ENCODE peak calls at places on chromosome 6, in four cellular contexts. K, G, H and S are unnamed samples.

GRCh38 chr6:75824160-75824559 is 75.1 kb downstream of the MYO6 start:
- DNase-seq in K (no peak), G (no peak), H (no peak), S (no peak)

GRCh38 chr6:150417247-150417646 is 48.4 kb downstream of the IYD start:
- DNase-seq in K (no peak), G (no peak), H (no peak), S (no peak)

GRCh38 chr6:35496851-35497570 is at the start of gene TEAD3:
- DNase-seq in K (peak; percentile 69), G (peak; percentile 44), H (no peak), S (peak; percentile 96)

GRCh38 chr6:56661298-56661697 is 18.6 kb upstream of the DST start:
- DNase-seq in K (no peak), G (no peak), H (no peak), S (no peak)

GRCh38 chr6:5054427-5054873 is 30.7 kb upstream of the PPP1R3G start:
- DNase-seq in K (no peak), G (no peak), H (no peak), S (no peak)

GRCh38 chr6:87731818-87732661 is 30.0 kb upstream of the AKIRIN2 start:
- DNase-seq in K (peak; percentile 96), G (peak; percentile 98), H (no peak), S (peak; percentile 68)

GRCh38 chr6:4973972-4974885 is 29.6 kb downstream of the RPP40 start:
- DNase-seq in K (no peak), G (peak; percentile 7), H (no peak), S (no peak)

GRCh38 chr6:37429352-37429750 is 3.7 kb upstream of the CMTR1 start:
- DNase-seq in K (no peak), G (no peak), H (peak; percentile 25), S (no peak)

GRCh38 chr6:373031-373430 is 18.5 kb upstream of the IRF4 start:
- DNase-seq in K (no peak), G (no peak), H (no peak), S (no peak)

GRCh38 chr6:83812595-83812994 is 40.6 kb upstream of the RIPPLY2 start:
- DNase-seq in K (no peak), G (no peak), H (no peak), S (no peak)

GRCh38 chr6:139852484-139853140 is 478.2 kb upstream of the CITED2 start:
- DNase-seq in K (no peak), G (no peak), H (no peak), S (no peak)

GRCh38 chr6:34746104-34746846 is 11.0 kb upstream of the SNRPC start:
- DNase-seq in K (no peak), G (no peak), H (no peak), S (no peak)

GRCh38 chr6:81895511-81896185 is 143.2 kb upstream of the TENT5A start:
- DNase-seq in K (no peak), G (no peak), H (no peak), S (no peak)

GRCh38 chr6:64146094-64146493 is 510.5 kb downstream of the PHF3 start:
- DNase-seq in K (no peak), G (no peak), H (no peak), S (no peak)

GRCh38 chr6:134928151-134928917 is 21.6 kb downstream of the ALDH8A1 start:
- DNase-seq in K (no peak), G (no peak), H (no peak), S (no peak)

GRCh38 chr6:43951756-43952675 is 175.2 kb downstream of the MRPL14 start:
- DNase-seq in K (no peak), G (peak; percentile 72), H (no peak), S (no peak)

GRCh38 chr6:72761767-72762166 is 139.9 kb downstream of the KCNQ5 start:
- DNase-seq in K (no peak), G (no peak), H (no peak), S (no peak)

GRCh38 chr6:56947931-56948330 is 7.0 kb upstream of the BEND6 start:
- DNase-seq in K (no peak), G (no peak), H (no peak), S (no peak)

GRCh38 chr6:52576392-52577021 is 353 bp downstream of the TRAM2 start:
- DNase-seq in K (peak; percentile 54), G (peak; percentile 71), H (peak; percentile 62), S (peak; percentile 82)

GRCh38 chr6:132623446-132623845 is 629 bp downstream of the TAAR2 start:
- DNase-seq in K (no peak), G (no peak), H (no peak), S (no peak)

GRCh38 chr6:71367763-71368162 is 79.2 kb downstream of the OGFRL1 start:
- DNase-seq in K (no peak), G (no peak), H (no peak), S (no peak)

GRCh38 chr6:31622678-31623077 is 2.2 kb downstream of the PRRC2A start:
- DNase-seq in K (peak; percentile 71), G (no peak), H (no peak), S (no peak)

GRCh38 chr6:30154709-30155521 is 6.1 kb downstream of the TRIM10 start:
- DNase-seq in K (no peak), G (peak; percentile 29), H (no peak), S (no peak)

GRCh38 chr6:33175436-33176069 is 16.7 kb downstream of the COL11A2 start:
- DNase-seq in K (no peak), G (no peak), H (no peak), S (no peak)

GRCh38 chr6:35036828-35037095 is 104.4 kb downstream of the TCP11 start:
- DNase-seq in K (no peak), G (no peak), H (no peak), S (no peak)

GRCh38 chr6:119243657-119244056 is 105.9 kb downstream of the MAN1A1 start:
- DNase-seq in K (no peak), G (no peak), H (no peak), S (no peak)

GRCh38 chr6:33746036-33746600 is 587 bp downstream of the IP6K3 start:
- DNase-seq in K (no peak), G (no peak), H (no peak), S (no peak)

GRCh38 chr6:21115111-21115510 is 478.4 kb upstream of the SOX4 start:
- DNase-seq in K (no peak), G (peak; percentile 20), H (no peak), S (no peak)

GRCh38 chr6:130849501-130850039 is 22.4 kb downstream of the SMLR1 start:
- DNase-seq in K (no peak), G (no peak), H (no peak), S (no peak)

GRCh38 chr6:46367365-46367764 is 123.9 kb downstream of the RCAN2 start:
- DNase-seq in K (no peak), G (no peak), H (no peak), S (no peak)

GRCh38 chr6:45433533-45434400 is 56.0 kb upstream of the SUPT3H start:
- DNase-seq in K (no peak), G (no peak), H (no peak), S (no peak)

GRCh38 chr6:170087946-170088348 is 202.9 kb downstream of the DLL1 start:
- DNase-seq in K (peak; percentile 35), G (peak; percentile 32), H (no peak), S (peak; percentile 89)

GRCh38 chr6:113187671-113188070 is 669.5 kb upstream of the MARCKS start:
- DNase-seq in K (no peak), G (no peak), H (no peak), S (no peak)

GRCh38 chr6:48747040-48747439 is 636.0 kb upstream of the PTCHD4 start:
- DNase-seq in K (no peak), G (no peak), H (no peak), S (no peak)

GRCh38 chr6:101728388-101728787 is 334.9 kb downstream of the GRIK2 start:
- DNase-seq in K (no peak), G (no peak), H (no peak), S (no peak)
- TF ChIP-seq CTCF in K (no peak), G (no peak), H (no peak), S (no peak)

GRCh38 chr6:100663219-100663863 is 198.6 kb upstream of the SIM1 start:
- DNase-seq in K (no peak), G (no peak), H (no peak), S (no peak)
- TF ChIP-seq CTCF in K (no peak), G (no peak), H (no peak), S (no peak)

DNA sequence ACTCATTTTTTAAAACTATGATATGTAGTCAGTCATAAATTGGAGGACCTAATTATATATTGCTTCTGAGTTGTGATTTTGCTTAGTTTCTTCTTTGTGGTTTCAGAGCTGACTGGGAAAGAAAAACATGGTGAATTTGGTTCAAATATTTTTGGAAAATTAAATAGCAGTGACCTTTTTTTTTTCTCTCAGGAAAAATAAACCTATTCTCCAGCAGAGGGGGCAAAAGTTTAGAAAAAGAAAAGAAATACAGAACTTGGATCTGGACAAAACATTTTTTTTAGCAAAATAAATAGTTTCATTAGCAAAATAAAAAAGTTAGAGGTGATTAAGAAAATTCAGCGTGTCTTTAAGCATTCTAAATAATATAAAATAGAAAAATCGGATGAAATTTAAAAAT is 10.2 kb downstream of the COL10A1 start:
- DNase-seq in K (no peak), G (no peak), H (no peak), S (no peak)
- TF ChIP-seq CTCF in K (no peak), G (no peak), H (peak; percentile 1), S (no peak)

GRCh38 chr6:90574610-90575009 is 12.3 kb downstream of the MAP3K7 start:
- DNase-seq in K (no peak), G (no peak), H (no peak), S (no peak)
- TF ChIP-seq CTCF in K (no peak), G (peak; percentile 7), H (no peak), S (no peak)

GRCh38 chr6:13175759-13176158 is 152.6 kb downstream of the TBC1D7 start:
- DNase-seq in K (no peak), G (no peak), H (no peak), S (no peak)
- TF ChIP-seq CTCF in K (no peak), G (no peak), H (no peak), S (no peak)

DNA sequence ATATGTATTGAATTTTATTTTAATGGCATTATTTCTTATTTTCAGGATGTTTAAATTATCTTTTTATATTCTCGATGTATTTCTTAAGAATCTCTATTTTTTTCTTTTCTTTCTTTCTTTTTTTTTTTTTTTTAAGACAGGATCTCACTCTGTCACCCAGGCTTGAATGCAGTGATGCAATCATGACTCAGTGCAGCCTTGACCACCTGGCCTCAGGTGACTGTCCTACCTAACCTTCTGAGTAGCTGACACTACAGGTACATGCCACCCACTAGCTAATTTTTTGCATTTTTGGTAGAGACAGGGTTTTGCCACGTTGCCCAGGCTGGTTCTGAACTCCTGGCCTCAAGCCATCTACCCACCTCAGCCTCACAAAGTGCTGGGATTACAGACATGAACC is 143.8 kb upstream of the LAMA2 start:
- DNase-seq in K (no peak), G (no peak), H (no peak), S (no peak)
- TF ChIP-seq CTCF in K (no peak), G (no peak), H (no peak), S (no peak)

GRCh38 chr6:13101985-13102384 is 226.4 kb downstream of the TBC1D7 start:
- DNase-seq in K (no peak), G (no peak), H (no peak), S (no peak)

GRCh38 chr6:13098006-13098405 is 230.3 kb downstream of the TBC1D7 start:
- DNase-seq in K (no peak), G (no peak), H (no peak), S (no peak)

GRCh38 chr6:13098808-13099570 is 229.3 kb downstream of the TBC1D7 start:
- DNase-seq in K (no peak), G (no peak), H (no peak), S (no peak)

GRCh38 chr6:13101409-13101808 is 226.9 kb downstream of the TBC1D7 start:
- DNase-seq in K (no peak), G (no peak), H (no peak), S (no peak)

GRCh38 chr6:13099771-13100170 is 228.6 kb downstream of the TBC1D7 start:
- DNase-seq in K (no peak), G (no peak), H (no peak), S (no peak)
- TF ChIP-seq CTCF in K (no peak), G (no peak), H (peak; percentile 22), S (no peak)

GRCh38 chr6:85135376-85136094 is 314.3 kb upstream of the NT5E start:
- DNase-seq in K (no peak), G (no peak), H (no peak), S (no peak)
- TF ChIP-seq CTCF in K (no peak), G (no peak), H (no peak), S (no peak)